ENCODE peak calls at places on chromosomes 6 and 20, in eight cellular contexts. N is naive thymus-derived CD8-positive, alpha-beta T cell; L is activated naive CD8-positive, alpha-beta T cell treated with anti-CD3 and anti-CD28 coated beads, Interleukin-2, amount 10 ng/mL, durations not matched to agents 7 days and 5 days; X is activated CD8-positive, alpha-beta T cell treated with anti-CD3 and anti-CD28 coated beads, Interleukin-2, amount 10 ng/mL, durations not matched to agents 7 days and 5 days; Q is upper lobe of right lung; B is left ventricle myocardium superior; U is pancreas; Z is upper lobe of left lung. E is an unnamed sample.

GRCh38 chr6:31727034-31727716 is 1.9 kb downstream of the DDAH2 start:
- ATAC-seq in U (no peak), B (no peak), X (peak; percentile 29), Q (peak; percentile 40), N (no peak), Z (no peak), L (peak; percentile 31), E (peak; percentile 86)

GRCh38 chr20:16124911-16125776 is 448.1 kb downstream of the KIF16B start:
- ATAC-seq in L (no peak), Q (no peak), X (no peak), U (no peak), Z (no peak), B (no peak), N (no peak), E (no peak)

GRCh38 chr6:84768442-84769174 is 4.2 kb upstream of the TBX18 start:
- ATAC-seq in U (no peak), Q (no peak), N (no peak), Z (no peak), B (no peak), X (no peak), L (no peak), E (no peak)

GRCh38 chr20:45037050-45037449 is 63.9 kb downstream of the KCNS1 start:
- ATAC-seq in B (peak; percentile 93), L (no peak), Q (no peak), Z (no peak), X (no peak), U (peak; percentile 39), N (no peak), E (no peak)

GRCh38 chr6:90219168-90219985 is 77.3 kb downstream of the BACH2 start:
- ATAC-seq in L (peak; percentile 30), Q (peak; percentile 37), X (peak; percentile 48), Z (peak; percentile 36), N (peak; percentile 49), B (peak; percentile 79), U (peak; percentile 43), E (no peak)

GRCh38 chr20:56362833-56363413 is 4.1 kb downstream of the FAM210B start:
- ATAC-seq in U (no peak), Q (no peak), B (no peak), N (no peak), X (no peak), L (no peak), Z (no peak), E (no peak)

GRCh38 chr6:48037946-48038345 is 73.1 kb downstream of the PTCHD4 start:
- ATAC-seq in Q (peak; percentile 74), Z (no peak), U (no peak), L (no peak), N (no peak), B (no peak), X (no peak), E (no peak)

GRCh38 chr20:14568701-14569100 is 231.3 kb upstream of the FLRT3 start:
- ATAC-seq in U (no peak), B (no peak), X (no peak), Z (no peak), L (no peak), Q (no peak), N (no peak), E (no peak)

GRCh38 chr6:118993803-118994231 is 58.9 kb upstream of the MCM9 start:
- ATAC-seq in B (no peak), N (no peak), L (no peak), Z (no peak), Q (no peak), U (no peak), X (no peak), E (no peak)

GRCh38 chr6:90298459-90299053 is 1.9 kb upstream of the BACH2 start:
- ATAC-seq in Z (no peak), X (no peak), L (no peak), B (no peak), N (no peak), Q (no peak), U (no peak), E (no peak)

GRCh38 chr6:77463308-77463880 is at the start of gene HTR1B:
- ATAC-seq in Q (no peak), N (no peak), X (no peak), Z (no peak), B (peak; percentile 22), L (no peak), U (peak; percentile 25), E (no peak)

GRCh38 chr20:1712634-1713625 is 55.4 kb upstream of the SIRPG start:
- ATAC-seq in L (no peak), Z (peak; percentile 19), Q (no peak), U (no peak), X (no peak), B (no peak), N (no peak), E (no peak)

GRCh38 chr6:3888153-3888957 is 39.2 kb downstream of the FAM50B start:
- ATAC-seq in X (no peak), N (no peak), L (no peak), Q (peak; percentile 30), Z (no peak), U (no peak), B (peak; percentile 54), E (no peak)

GRCh38 chr6:2523061-2523460 is 227.7 kb downstream of the MYLK4 start:
- ATAC-seq in Q (no peak), N (no peak), B (no peak), U (no peak), Z (no peak), X (no peak), L (no peak), E (no peak)

GRCh38 chr6:149153637-149154036 is 163.9 kb upstream of the TAB2 start:
- ATAC-seq in N (no peak), Q (no peak), B (no peak), Z (no peak), L (no peak), U (no peak), X (peak; percentile 28), E (no peak)

GRCh38 chr6:18477301-18477941 is 90.3 kb downstream of the RNF144B start:
- ATAC-seq in X (no peak), L (no peak), B (peak; percentile 41), N (no peak), Z (no peak), U (no peak), Q (peak; percentile 57), E (peak; percentile 76)

GRCh38 chr6:89073014-89073620 is 7.4 kb upstream of the PNRC1 start:
- ATAC-seq in Z (peak; percentile 72), X (no peak), L (no peak), B (peak; percentile 64), Q (peak; percentile 91), U (no peak), N (no peak), E (no peak)

GRCh38 chr6:106103728-106104109 is 17.6 kb downstream of the PRDM1 start:
- ATAC-seq in Z (peak; percentile 57), U (no peak), B (peak; percentile 40), Q (peak; percentile 81), L (peak; percentile 69), N (peak; percentile 68), X (peak; percentile 74), E (peak; percentile 68)

GRCh38 chr6:163148781-163149534 is 265.6 kb upstream of the QKI start:
- ATAC-seq in L (no peak), Q (peak; percentile 24), X (no peak), B (peak; percentile 61), Z (peak; percentile 20), U (no peak), N (no peak), E (peak; percentile 35)

GRCh38 chr6:140586426-140587061 is 1212.1 kb upstream of the CITED2 start:
- ATAC-seq in Z (no peak), N (no peak), L (peak; percentile 79), X (peak; percentile 68), Q (peak; percentile 32), B (peak; percentile 69), U (no peak), E (peak; percentile 67)

GRCh38 chr20:47764154-47764734 is 21.0 kb downstream of the SULF2 start:
- ATAC-seq in X (no peak), Z (no peak), U (no peak), L (no peak), B (no peak), Q (no peak), N (no peak), E (no peak)

GRCh38 chr20:24651171-24651972 is 181.9 kb downstream of the SYNDIG1 start:
- ATAC-seq in Z (no peak), U (peak; percentile 49), L (no peak), Q (peak; percentile 13), X (no peak), B (no peak), N (no peak), E (no peak)

GRCh38 chr6:7224726-7225125 is 88.3 kb downstream of the SSR1 start:
- ATAC-seq in B (peak; percentile 79), Z (no peak), L (no peak), U (no peak), X (no peak), N (no peak), Q (peak; percentile 36), E (no peak)

GRCh38 chr6:160927416-160927815 is 64.2 kb upstream of the MAP3K4 start:
- ATAC-seq in L (no peak), X (no peak), Q (no peak), Z (no peak), B (no peak), N (no peak), U (no peak), E (no peak)

GRCh38 chr6:1574083-1574761 is 35.5 kb upstream of the FOXC1 start:
- ATAC-seq in B (no peak), Q (no peak), U (no peak), X (no peak), Z (no peak), L (no peak), N (no peak), E (no peak)

GRCh38 chr6:133242761-133243590 is 1.8 kb downstream of the EYA4 start:
- ATAC-seq in L (no peak), Q (peak; percentile 31), B (peak; percentile 24), Z (no peak), N (no peak), X (no peak), U (peak; percentile 24), E (peak; percentile 42)

GRCh38 chr6:95917034-95917433 is 98.7 kb upstream of the FUT9 start:
- ATAC-seq in Z (no peak), L (no peak), B (no peak), U (no peak), Q (no peak), N (no peak), X (no peak), E (no peak)

GRCh38 chr6:13375360-13375878 is 47.1 kb upstream of the TBC1D7 start:
- ATAC-seq in B (no peak), Q (no peak), N (no peak), Z (no peak), U (no peak), L (peak; percentile 72), X (peak; percentile 69), E (peak; percentile 82)

GRCh38 chr6:118581489-118581959 is 33.4 kb downstream of the PLN start:
- ATAC-seq in Q (peak; percentile 47), U (peak; percentile 81), Z (peak; percentile 41), X (no peak), B (peak; percentile 68), N (no peak), L (no peak), E (peak; percentile 34)

GRCh38 chr6:38058022-38058421 is 238.5 kb downstream of the ZFAND3 start:
- ATAC-seq in Q (no peak), X (no peak), L (peak; percentile 26), Z (no peak), U (no peak), B (no peak), N (peak; percentile 95), E (peak; percentile 90)

GRCh38 chr6:2875840-2876207 is 27.3 kb downstream of the SERPINB9 start:
- ATAC-seq in Z (no peak), L (peak; percentile 65), N (peak; percentile 76), B (peak; percentile 44), X (peak; percentile 63), Q (peak; percentile 35), U (peak; percentile 49), E (peak; percentile 77)

GRCh38 chr6:33787954-33788693 is 806 bp downstream of the LEMD2 start:
- ATAC-seq in N (peak; percentile 51), Q (peak; percentile 76), U (peak; percentile 51), Z (peak; percentile 76), L (peak; percentile 51), X (peak; percentile 64), B (peak; percentile 71), E (peak; percentile 77)

GRCh38 chr6:13229205-13230085 is 98.9 kb downstream of the TBC1D7 start:
- ATAC-seq in Z (no peak), B (no peak), L (peak; percentile 97), X (peak; percentile 92), N (peak; percentile 76), U (no peak), Q (no peak), E (peak; percentile 95)

GRCh38 chr20:55057779-55058415 is 582.5 kb downstream of the DOK5 start:
- ATAC-seq in B (no peak), X (no peak), Q (no peak), N (no peak), Z (no peak), U (no peak), L (no peak), E (no peak)

E was measured in stimulated activated memory B cell treated with anti-CD40 and anti-IgM and Interleukin-4, amounts not matched to agents 10 μg/mL and 1 μg/mL and 100 μg/mL, for 72 hours.